ENCODE peak calls at places on chromosomes 6 and 20, in ten cellular contexts. O, T, L, J, E, Y, F, Q, V and M are unnamed samples.

GRCh38 chr20:35166242-35166830 is 5.5 kb upstream of the PROCR start:
- DNase-seq in O (no peak), T (no peak), L (no peak), J (peak), E (no peak), Y (peak), F (no peak), Q (no peak), V (no peak), M (no peak)

GRCh38 chr6:32200711-32201475 is 8.4 kb upstream of the GPSM3 start:
- DNase-seq in O (no peak), T (no peak), L (no peak), J (no peak), E (no peak), Y (no peak), F (no peak), Q (no peak), V (no peak), M (no peak)

GRCh38 chr6:169960891-169961611 is 209.6 kb downstream of the ERMARD start:
- DNase-seq in O (no peak), T (no peak), L (no peak), J (no peak), E (no peak), Y (no peak), F (no peak), Q (no peak), V (no peak), M (peak)

GRCh38 chr6:105243487-105243886 is 63.7 kb upstream of the POPDC3 start:
- DNase-seq in O (no peak), T (no peak), L (no peak), J (no peak), E (no peak), Y (no peak), F (no peak), Q (no peak), V (no peak), M (no peak)

GRCh38 chr20:32762754-32763201 is 593 bp downstream of the DNMT3B start:
- DNase-seq in O (no peak), T (peak), L (no peak), J (peak), E (no peak), Y (no peak), F (no peak), Q (no peak), V (no peak), M (peak)

GRCh38 chr6:41284726-41285125 is 1.8 kb downstream of the TREM1 start:
- DNase-seq in O (peak), T (no peak), L (peak), J (peak), E (no peak), Y (no peak), F (no peak), Q (peak), V (no peak), M (no peak)

GRCh38 chr6:125953502-125953875 is 3.1 kb upstream of the HINT3 start:
- DNase-seq in O (no peak), T (no peak), L (no peak), J (no peak), E (no peak), Y (peak), F (no peak), Q (no peak), V (no peak), M (peak)

GRCh38 chr6:14126250-14126649 is 8.7 kb downstream of the CD83 start:
- DNase-seq in O (no peak), T (no peak), L (no peak), J (no peak), E (no peak), Y (no peak), F (no peak), Q (no peak), V (no peak), M (no peak)

GRCh38 chr20:59405819-59406218 is 105.4 kb downstream of the EDN3 start:
- DNase-seq in O (no peak), T (no peak), L (no peak), J (no peak), E (no peak), Y (no peak), F (no peak), Q (no peak), V (no peak), M (no peak)

GRCh38 chr6:158856261-158856660 is 37.1 kb upstream of the EZR start:
- DNase-seq in O (no peak), T (no peak), L (no peak), J (no peak), E (no peak), Y (no peak), F (no peak), Q (no peak), V (no peak), M (no peak)

GRCh38 chr20:44070139-44070900 is 116.7 kb downstream of the JPH2 start:
- DNase-seq in O (no peak), T (peak), L (no peak), J (no peak), E (peak), Y (no peak), F (no peak), Q (no peak), V (no peak), M (no peak)